ENCODE peak calls at places on chromosomes 5 and 9, in four cellular contexts. One of them, this sample, is unnamed.
A peak's percentile ranks its signal among the peaks of the same experiment; 100 is the strongest.

GRCh38 chr5:178247481-178248456 is 15.2 kb upstream of the PHYKPL start:
- DNase-seq in ovary: no peak
- DNase-seq in heart left ventricle: no peak
- DNase-seq in transverse colon: no peak
- DNase-seq in this sample: no peak

GRCh38 chr9:11092974-11093373 is 480.2 kb upstream of the PTPRD start:
- DNase-seq in ovary: no peak
- DNase-seq in heart left ventricle: no peak
- DNase-seq in transverse colon: no peak
- DNase-seq in this sample: no peak

GRCh38 chr9:116219686-116220085 is 66.1 kb downstream of the PAPPA start:
- DNase-seq in ovary: no peak
- DNase-seq in heart left ventricle: no peak
- DNase-seq in transverse colon: no peak
- DNase-seq in this sample: no peak

GRCh38 chr9:34123682-34124081 is 2.8 kb downstream of the DCAF12 start:
- DNase-seq in ovary: no peak
- DNase-seq in heart left ventricle: peak; percentile 31
- DNase-seq in transverse colon: peak; percentile 38
- DNase-seq in this sample: peak; percentile 51

GRCh38 chr5:132797651-132798050 is 15.5 kb upstream of the SOWAHA start:
- DNase-seq in ovary: no peak
- DNase-seq in heart left ventricle: no peak
- DNase-seq in transverse colon: no peak
- DNase-seq in this sample: no peak

GRCh38 chr5:159448-160172 is 31.7 kb upstream of the LRRC14B start:
- DNase-seq in ovary: no peak
- DNase-seq in heart left ventricle: peak; percentile 11
- DNase-seq in transverse colon: no peak
- DNase-seq in this sample: peak; percentile 64

GRCh38 chr9:134769084-134769455 is 111.5 kb upstream of the FCN2 start:
- DNase-seq in ovary: no peak
- DNase-seq in heart left ventricle: no peak
- DNase-seq in transverse colon: no peak
- DNase-seq in this sample: no peak

GRCh38 chr5:159851053-159851452 is 65.2 kb upstream of the ADRA1B start:
- DNase-seq in ovary: no peak
- DNase-seq in heart left ventricle: no peak
- DNase-seq in transverse colon: no peak
- DNase-seq in this sample: no peak

GRCh38 chr5:136901-137300 is 44.9 kb downstream of the PLEKHG4B start:
- DNase-seq in ovary: no peak
- DNase-seq in heart left ventricle: no peak
- DNase-seq in transverse colon: no peak
- DNase-seq in this sample: no peak

GRCh38 chr9:34098307-34098706 is 28.2 kb downstream of the DCAF12 start:
- DNase-seq in ovary: no peak
- DNase-seq in heart left ventricle: no peak
- DNase-seq in transverse colon: no peak
- DNase-seq in this sample: no peak

GRCh38 chr9:18520395-18520794 is 46.4 kb downstream of the ADAMTSL1 start:
- DNase-seq in ovary: no peak
- DNase-seq in heart left ventricle: no peak
- DNase-seq in transverse colon: no peak
- DNase-seq in this sample: no peak

GRCh38 chr5:51028394-51028793 is 354.9 kb upstream of the ISL1 start:
- DNase-seq in ovary: no peak
- DNase-seq in heart left ventricle: no peak
- DNase-seq in transverse colon: no peak
- DNase-seq in this sample: no peak

GRCh38 chr9:3459076-3459475 is 66.7 kb downstream of the RFX3 start:
- DNase-seq in ovary: no peak
- DNase-seq in heart left ventricle: no peak
- DNase-seq in transverse colon: no peak
- DNase-seq in this sample: no peak

GRCh38 chr5:14812166-14812565 is 59.4 kb downstream of the ANKH start:
- DNase-seq in ovary: no peak
- DNase-seq in heart left ventricle: no peak
- DNase-seq in transverse colon: no peak
- DNase-seq in this sample: no peak

GRCh38 chr9:133131506-133131905 is 10.5 kb upstream of the RALGDS start:
- DNase-seq in ovary: no peak
- DNase-seq in heart left ventricle: no peak
- DNase-seq in transverse colon: no peak
- DNase-seq in this sample: no peak

GRCh38 chr5:157343842-157344790 is 78.2 kb downstream of the CYFIP2 start:
- DNase-seq in ovary: no peak
- DNase-seq in heart left ventricle: no peak
- DNase-seq in transverse colon: no peak
- DNase-seq in this sample: no peak

GRCh38 chr5:119378075-119378699 is 22.4 kb downstream of the TNFAIP8 start:
- DNase-seq in ovary: no peak
- DNase-seq in heart left ventricle: no peak
- DNase-seq in transverse colon: no peak
- DNase-seq in this sample: no peak

GRCh38 chr9:111483419-111483861 is 743 bp downstream of the ECPAS start:
- DNase-seq in ovary: peak; percentile 44
- DNase-seq in heart left ventricle: peak; percentile 60
- DNase-seq in transverse colon: peak; percentile 47
- DNase-seq in this sample: no peak

GRCh38 chr9:109926321-109926959 is 146.4 kb downstream of the PALM2AKAP2 start:
- DNase-seq in ovary: no peak
- DNase-seq in heart left ventricle: no peak
- DNase-seq in transverse colon: peak; percentile 33
- DNase-seq in this sample: no peak

GRCh38 chr9:137778914-137779313 is 98.7 kb upstream of the CACNA1B start:
- DNase-seq in ovary: no peak
- DNase-seq in heart left ventricle: no peak
- DNase-seq in transverse colon: no peak
- DNase-seq in this sample: no peak

GRCh38 chr5:161027763-161028162 is 175.8 kb upstream of the ATP10B start:
- DNase-seq in ovary: no peak
- DNase-seq in heart left ventricle: no peak
- DNase-seq in transverse colon: no peak
- DNase-seq in this sample: no peak

GRCh38 chr5:531101-531748 is 7.0 kb upstream of the SLC9A3 start:
- DNase-seq in ovary: no peak
- DNase-seq in heart left ventricle: no peak
- DNase-seq in transverse colon: no peak
- DNase-seq in this sample: no peak

GRCh38 chr5:44842491-44843282 is 33.9 kb downstream of the MRPS30 start:
- DNase-seq in ovary: no peak
- DNase-seq in heart left ventricle: no peak
- DNase-seq in transverse colon: no peak
- DNase-seq in this sample: no peak

GRCh38 chr9:136532799-136533774 is 12.8 kb downstream of the NOTCH1 start:
- DNase-seq in ovary: no peak
- DNase-seq in heart left ventricle: no peak
- DNase-seq in transverse colon: no peak
- DNase-seq in this sample: no peak

GRCh38 chr9:89808076-89808701 is 203.4 kb downstream of the GADD45G start:
- DNase-seq in ovary: peak; percentile 28
- DNase-seq in heart left ventricle: no peak
- DNase-seq in transverse colon: no peak
- DNase-seq in this sample: no peak

GRCh38 chr5:147403659-147404640 is 105.9 kb downstream of the DPYSL3 start:
- DNase-seq in ovary: peak; percentile 80
- DNase-seq in heart left ventricle: peak; percentile 52
- DNase-seq in transverse colon: peak; percentile 32
- DNase-seq in this sample: peak; percentile 91

GRCh38 chr5:166845044-166845443 is 1446.4 kb upstream of the WWC1 start:
- DNase-seq in ovary: no peak
- DNase-seq in heart left ventricle: no peak
- DNase-seq in transverse colon: no peak
- DNase-seq in this sample: no peak

GRCh38 chr9:89743576-89744254 is 138.9 kb downstream of the GADD45G start:
- DNase-seq in ovary: no peak
- DNase-seq in heart left ventricle: no peak
- DNase-seq in transverse colon: no peak
- DNase-seq in this sample: no peak

GRCh38 chr9:136711751-136712689 is at the start of gene DIPK1B:
- DNase-seq in ovary: no peak
- DNase-seq in heart left ventricle: peak; percentile 23
- DNase-seq in transverse colon: no peak
- DNase-seq in this sample: no peak

GRCh38 chr9:135224286-135224871 is 136.9 kb downstream of the OLFM1 start:
- DNase-seq in ovary: no peak
- DNase-seq in heart left ventricle: no peak
- DNase-seq in transverse colon: no peak
- DNase-seq in this sample: no peak

GRCh38 chr5:89300426-89300970 is 417.5 kb upstream of the MEF2C start:
- DNase-seq in ovary: no peak
- DNase-seq in heart left ventricle: no peak
- DNase-seq in transverse colon: no peak
- DNase-seq in this sample: no peak

GRCh38 chr9:127520941-127521918 is 69.9 kb downstream of the LRSAM1 start:
- DNase-seq in ovary: peak; percentile 63
- DNase-seq in heart left ventricle: peak; percentile 69
- DNase-seq in transverse colon: no peak
- DNase-seq in this sample: no peak

GRCh38 chr5:54844905-54845566 is 140.4 kb downstream of the ESM1 start:
- DNase-seq in ovary: no peak
- DNase-seq in heart left ventricle: no peak
- DNase-seq in transverse colon: no peak
- DNase-seq in this sample: no peak

GRCh38 chr5:137412136-137412535 is 87.0 kb downstream of the SPOCK1 start:
- DNase-seq in ovary: no peak
- DNase-seq in heart left ventricle: no peak
- DNase-seq in transverse colon: no peak
- DNase-seq in this sample: no peak

GRCh38 chr9:133991211-133991921 is 758 bp downstream of the VAV2 start:
- DNase-seq in ovary: no peak
- DNase-seq in heart left ventricle: no peak
- DNase-seq in transverse colon: peak; percentile 29
- DNase-seq in this sample: no peak

GRCh38 chr5:149902177-149902576 is 42.4 kb downstream of the PDE6A start:
- DNase-seq in ovary: no peak
- DNase-seq in heart left ventricle: no peak
- DNase-seq in transverse colon: no peak
- DNase-seq in this sample: no peak

GRCh38 chr9:114012126-114012525 is 66.0 kb downstream of the AMBP start:
- DNase-seq in ovary: no peak
- DNase-seq in heart left ventricle: no peak
- DNase-seq in transverse colon: no peak
- DNase-seq in this sample: no peak

GRCh38 chr9:23938908-23939307 is 112.9 kb upstream of the ELAVL2 start:
- DNase-seq in ovary: no peak
- DNase-seq in heart left ventricle: no peak
- DNase-seq in transverse colon: no peak
- DNase-seq in this sample: no peak

DNA sequence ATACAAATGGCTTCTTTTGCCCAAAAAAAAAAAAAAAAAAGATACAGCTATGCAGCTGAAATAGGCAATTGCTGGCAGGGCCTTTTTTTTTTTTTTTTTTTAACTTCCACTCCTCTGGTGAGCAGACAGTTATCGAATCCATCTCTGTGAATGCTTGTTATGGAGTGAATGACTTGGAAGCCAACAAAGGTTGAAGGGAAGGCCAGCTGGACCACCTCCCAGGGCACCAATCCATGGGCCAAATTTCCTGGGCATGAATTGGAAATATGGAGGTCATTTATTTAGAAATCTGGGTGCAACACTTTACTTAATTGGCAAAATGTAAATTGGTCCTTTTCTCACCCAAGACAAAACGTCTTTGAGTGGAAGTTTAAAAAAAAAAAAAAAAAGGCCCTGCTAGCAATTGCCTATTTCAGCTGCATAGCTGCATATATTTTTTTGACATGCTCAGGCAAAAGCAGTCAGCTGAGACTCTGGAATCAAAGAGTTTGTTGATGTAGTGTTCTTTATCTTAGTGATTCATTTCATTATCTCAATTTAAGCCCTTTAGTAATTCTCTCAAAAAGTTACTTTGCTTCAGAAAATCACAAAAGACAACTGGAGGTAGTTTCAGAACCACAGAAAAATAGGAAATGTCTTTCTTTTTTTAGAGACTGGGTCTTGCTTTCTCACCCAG is 392.2 kb upstream of the KLF4 start:
- DNase-seq in ovary: no peak
- DNase-seq in heart left ventricle: no peak
- DNase-seq in transverse colon: no peak
- DNase-seq in this sample: no peak
- TF ChIP-seq POLR2A in ovary: no peak
- TF ChIP-seq POLR2A in heart left ventricle: no peak
- TF ChIP-seq POLR2A in transverse colon: no peak
- TF ChIP-seq POLR2A in this sample: no peak

GRCh38 chr9:69861011-69861410 is 40.4 kb downstream of the CFAP95 start:
- DNase-seq in ovary: no peak
- DNase-seq in heart left ventricle: no peak
- DNase-seq in transverse colon: no peak
- DNase-seq in this sample: no peak

GRCh38 chr9:69857828-69858227 is 37.2 kb downstream of the CFAP95 start:
- DNase-seq in ovary: no peak
- DNase-seq in heart left ventricle: no peak
- DNase-seq in transverse colon: no peak
- DNase-seq in this sample: no peak

GRCh38 chr9:69857131-69857530 is 36.5 kb downstream of the CFAP95 start:
- DNase-seq in ovary: no peak
- DNase-seq in heart left ventricle: no peak
- DNase-seq in transverse colon: no peak
- DNase-seq in this sample: no peak
- TF ChIP-seq CTCF in ovary: no peak
- TF ChIP-seq CTCF in heart left ventricle: no peak
- TF ChIP-seq CTCF in transverse colon: no peak
- TF ChIP-seq CTCF in this sample: no peak

GRCh38 chr5:56585466-56585865 is 229.9 kb upstream of the MAP3K1 start:
- DNase-seq in ovary: no peak
- DNase-seq in heart left ventricle: no peak
- DNase-seq in transverse colon: no peak
- DNase-seq in this sample: no peak
- H3K4me3 ChIP-seq in ovary: no peak overlapping the region
- H3K4me3 ChIP-seq in heart left ventricle: no peak overlapping the region
- H3K4me3 ChIP-seq in transverse colon: no peak overlapping the region
- H3K4me3 ChIP-seq in this sample: no peak overlapping the region

GRCh38 chr5:108739906-108740305 is 7.8 kb upstream of the FER start:
- DNase-seq in ovary: no peak
- DNase-seq in heart left ventricle: no peak
- DNase-seq in transverse colon: no peak
- DNase-seq in this sample: no peak
- TF ChIP-seq POLR2A in ovary: no peak
- TF ChIP-seq POLR2A in heart left ventricle: no peak
- TF ChIP-seq POLR2A in transverse colon: no peak
- TF ChIP-seq POLR2A in this sample: no peak

GRCh38 chr9:6827370-6827949 is 69.7 kb downstream of the KDM4C start:
- DNase-seq in ovary: no peak
- DNase-seq in heart left ventricle: no peak
- DNase-seq in transverse colon: no peak
- DNase-seq in this sample: no peak
- TF ChIP-seq CTCF in ovary: peak; percentile 33
- TF ChIP-seq CTCF in heart left ventricle: peak; percentile 42
- TF ChIP-seq CTCF in transverse colon: peak; percentile 33
- TF ChIP-seq CTCF in this sample: no peak

GRCh38 chr5:139758510-139759036 is 37.0 kb upstream of the PSD2 start:
- DNase-seq in ovary: no peak
- DNase-seq in heart left ventricle: no peak
- DNase-seq in transverse colon: no peak
- DNase-seq in this sample: no peak
- H3K4me3 ChIP-seq in ovary: no peak overlapping the region
- H3K4me3 ChIP-seq in heart left ventricle: no peak overlapping the region
- H3K4me3 ChIP-seq in transverse colon: no peak overlapping the region
- H3K4me3 ChIP-seq in this sample: no peak overlapping the region

This sample was measured in lower leg skin.